ENCODE peak calls at places on chromosomes 2 and 18, in nine cellular contexts. S, I, R, K, U, F, N, X and Y are unnamed samples.

GRCh38 chr2:151828143-151828889 is at the start of gene ARL5A:
- DNase-seq in X (peak; percentile 81), S (peak; percentile 90), F (peak; percentile 98), I (peak; percentile 95), N (peak; percentile 97), R (peak; percentile 96), K (peak; percentile 93), U (peak; percentile 93), Y (peak; percentile 97)

GRCh38 chr2:200575957-200576356 is 9.9 kb upstream of the AOX1 start:
- DNase-seq in F (no peak), X (no peak), K (peak; percentile 3), R (no peak), S (no peak), I (no peak), U (no peak), N (no peak), Y (no peak)

GRCh38 chr2:60641866-60642788 is 88.7 kb upstream of the BCL11A start:
- DNase-seq in U (peak; percentile 44), K (peak; percentile 7), I (peak; percentile 20), R (peak; percentile 13), X (no peak), N (no peak), F (no peak), S (peak; percentile 43), Y (peak; percentile 29)

GRCh38 chr18:49519041-49519971 is 32.3 kb upstream of the C18orf32 start:
- DNase-seq in K (no peak), U (no peak), I (peak; percentile 55), S (no peak), N (no peak), F (no peak), R (no peak), X (no peak), Y (no peak)

GRCh38 chr18:49843778-49844625 is 30.7 kb upstream of the ACAA2 start:
- DNase-seq in N (no peak), U (no peak), R (no peak), F (no peak), X (no peak), I (no peak), K (no peak), S (peak; percentile 3), Y (no peak)

GRCh38 chr2:149064365-149064841 is 25.9 kb downstream of the LYPD6B start:
- DNase-seq in X (no peak), F (no peak), N (no peak), K (no peak), S (no peak), R (peak; percentile 34), U (no peak), I (peak; percentile 79), Y (no peak)

GRCh38 chr2:30150786-30151185 is 4.0 kb downstream of the YPEL5 start:
- DNase-seq in S (no peak), R (no peak), K (no peak), U (no peak), I (no peak), N (no peak), F (no peak), X (no peak), Y (no peak)

GRCh38 chr2:112056626-112056987 is 1.5 kb downstream of the TMEM87B start:
- DNase-seq in S (no peak), R (no peak), X (no peak), F (no peak), K (no peak), U (no peak), N (no peak), I (no peak), Y (no peak)

GRCh38 chr2:218645126-218645525 is 14.3 kb downstream of the ZNF142 start:
- DNase-seq in I (no peak), S (no peak), U (no peak), F (no peak), N (no peak), R (no peak), K (peak; percentile 40), X (no peak), Y (no peak)

GRCh38 chr2:137865954-137866540 is 98.2 kb upstream of the HNMT start:
- DNase-seq in I (peak; percentile 37), F (peak; percentile 51), N (no peak), S (peak; percentile 23), X (no peak), R (peak; percentile 35), K (peak; percentile 24), U (peak; percentile 18), Y (peak; percentile 29)

GRCh38 chr2:33785201-33786106 is 186.4 kb upstream of the FAM98A start:
- DNase-seq in F (no peak), X (no peak), R (no peak), I (no peak), K (no peak), N (no peak), S (no peak), U (no peak), Y (no peak)

GRCh38 chr2:26516246-26516645 is 38.3 kb upstream of the OTOF start:
- DNase-seq in S (no peak), K (no peak), I (no peak), N (no peak), F (no peak), X (no peak), U (no peak), R (no peak), Y (no peak)

GRCh38 chr18:31204833-31205232 is 42.2 kb upstream of the DSC1 start:
- DNase-seq in F (peak; percentile 24), I (no peak), R (peak; percentile 32), S (no peak), N (no peak), K (no peak), X (no peak), U (no peak), Y (no peak)

GRCh38 chr2:203594541-203594940 is 59.4 kb upstream of the RAPH1 start:
- DNase-seq in S (no peak), I (no peak), X (no peak), U (no peak), R (no peak), N (no peak), F (no peak), K (peak; percentile 19), Y (no peak)

GRCh38 chr2:29162204-29162928 is 47.2 kb downstream of the CLIP4 start:
- DNase-seq in K (no peak), R (no peak), I (no peak), X (no peak), N (no peak), S (no peak), F (no peak), U (no peak), Y (no peak)

GRCh38 chr2:109143214-109144187 is 14.5 kb downstream of the SH3RF3 start:
- DNase-seq in N (peak; percentile 12), I (no peak), X (no peak), U (peak; percentile 62), S (no peak), F (no peak), K (no peak), R (no peak), Y (no peak)

GRCh38 chr2:223586261-223586660 is 15.9 kb downstream of the SCG2 start:
- DNase-seq in I (peak; percentile 17), N (no peak), R (no peak), U (no peak), X (no peak), F (no peak), K (peak; percentile 27), S (no peak), Y (no peak)

GRCh38 chr2:179588486-179589145 is 272.8 kb downstream of the ZNF385B start:
- DNase-seq in R (no peak), I (no peak), N (no peak), X (no peak), K (no peak), S (no peak), U (no peak), F (no peak), Y (no peak)

DNA sequence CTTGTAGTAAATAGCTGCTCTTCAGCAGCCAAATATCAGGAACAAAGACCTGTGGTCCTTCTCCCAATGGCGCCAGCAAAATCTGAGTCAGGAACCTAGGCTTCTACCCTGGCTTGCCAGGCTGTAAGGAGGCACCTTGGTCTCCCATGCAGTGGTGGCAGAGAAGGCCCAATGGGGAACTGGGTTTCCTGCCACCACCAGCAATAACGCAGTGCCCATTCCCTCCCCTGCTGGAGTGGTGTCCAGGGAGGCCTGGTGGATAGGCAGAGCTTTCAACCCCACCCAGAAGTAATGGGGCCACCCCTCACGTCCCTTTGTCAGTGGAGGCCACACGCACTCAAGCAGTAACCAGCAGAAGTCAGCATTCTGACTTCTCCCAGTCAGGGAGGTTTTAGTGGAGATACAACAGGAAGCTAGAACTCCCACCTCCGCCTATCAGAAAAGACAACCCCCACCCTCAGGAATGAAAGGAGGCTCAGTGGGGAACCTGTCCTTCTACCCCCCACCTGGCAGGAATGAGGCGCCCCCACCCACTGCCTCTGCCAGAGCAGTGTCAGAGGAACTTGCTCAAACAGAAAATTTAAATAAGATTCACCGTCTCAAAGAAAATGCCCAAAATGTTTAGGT is 132.4 kb downstream of the COPS8 start:
- DNase-seq in X (no peak), F (no peak), U (no peak), N (no peak), R (no peak), K (no peak), I (peak; percentile 97), S (no peak), Y (no peak)
- H3K4me3 ChIP-seq in X (no peak overlapping the region), F (no peak overlapping the region), U (no peak overlapping the region), N (no peak overlapping the region), R (no peak overlapping the region), K (no peak overlapping the region), I (no peak overlapping the region), S (no peak overlapping the region), Y (no peak overlapping the region)

DNA sequence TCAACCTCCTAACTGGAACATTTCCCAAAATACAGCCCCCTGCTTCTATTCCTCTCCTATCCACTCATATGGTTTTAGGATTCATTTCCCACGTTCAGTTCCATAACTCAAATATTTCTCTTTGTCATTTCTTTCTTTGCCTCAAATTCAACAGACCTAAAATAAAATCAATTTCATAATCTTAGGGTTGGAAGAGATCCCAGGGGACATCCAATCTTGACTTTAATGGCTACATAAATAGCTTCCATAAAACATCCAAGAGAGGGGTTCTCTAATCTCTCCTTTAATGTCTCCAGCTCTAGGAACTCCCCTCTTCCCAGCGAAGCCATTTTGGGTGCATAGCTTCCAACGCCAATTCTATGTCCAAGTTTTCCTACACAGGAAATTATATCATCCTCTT is 33.8 kb downstream of the RBKS start:
- DNase-seq in K (no peak), I (no peak), N (no peak), F (no peak), X (no peak), S (no peak), R (no peak), U (no peak), Y (no peak)
- H3K4me1 ChIP-seq in K (peaks cover 21% of the 10 kb centered on the region), I (peaks cover 28% of the 10 kb centered on the region), N (no peaks in the 10 kb centered on the region), F (peaks cover 1% of the 10 kb centered on the region), X (peaks cover 10% of the 10 kb centered on the region), S (no peaks in the 10 kb centered on the region), R (peaks cover 8% of the 10 kb centered on the region), U (no peaks in the 10 kb centered on the region), Y (no peaks in the 10 kb centered on the region)

DNA sequence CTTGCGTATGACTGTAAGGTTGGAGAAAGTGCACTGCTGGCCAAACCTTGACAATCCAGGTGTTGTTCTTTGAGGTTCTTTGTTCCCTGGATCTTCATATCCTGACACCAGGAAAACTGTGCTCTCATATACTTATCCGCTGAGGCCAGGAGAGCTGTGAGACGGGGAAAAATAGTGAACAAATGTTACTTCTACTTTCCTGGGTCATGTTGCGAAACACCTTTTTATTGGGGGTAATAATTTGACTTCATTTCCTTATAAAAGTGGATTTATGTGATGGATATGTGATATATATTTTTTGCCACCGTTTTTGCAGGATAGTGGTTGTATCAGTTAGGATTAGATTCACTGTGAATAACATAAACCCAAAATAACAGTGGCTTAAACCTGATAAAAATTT is 336.1 kb downstream of the OSR1 start:
- DNase-seq in S (no peak), X (no peak), N (no peak), K (no peak), U (no peak), R (no peak), F (no peak), I (no peak), Y (no peak)
- H3K27ac ChIP-seq in S (no peak overlapping the region), X (no peak overlapping the region), N (no peak overlapping the region), K (no peak overlapping the region), U (no peak overlapping the region), R (no peak overlapping the region), F (no peak overlapping the region), I (peak overlapping the region; percentile 77), Y (no peak overlapping the region)

GRCh38 chr2:157672129-157672528 is 43.5 kb upstream of the ACVR1C start:
- DNase-seq in F (no peak), K (peak; percentile 84), R (no peak), U (no peak), N (no peak), S (no peak), X (no peak), I (no peak), Y (no peak)
- H3K4me3 ChIP-seq in F (no peak overlapping the region), K (no peak overlapping the region), R (no peak overlapping the region), U (no peak overlapping the region), N (no peak overlapping the region), S (no peak overlapping the region), X (no peak overlapping the region), I (no peak overlapping the region), Y (no peak overlapping the region)